ENCODE peak calls at places on chromosomes 2 and 18, in eight cellular contexts. One of them, this sample, is unnamed.

GRCh38 chr2:2057125-2057721 is 273.9 kb downstream of the MYT1L start:
- DNase-seq in thyroid gland: peak
- DNase-seq in stomach: peak
- DNase-seq in heart right ventricle: peak
- DNase-seq in transverse colon: peak
- DNase-seq in hepatocyte: peak
- DNase-seq in right cardiac atrium: peak
- DNase-seq in HL-60: peak
- DNase-seq in this sample: peak

GRCh38 chr2:119520696-119521436 is 3.4 kb downstream of the SCTR start:
- DNase-seq in thyroid gland: no peak
- DNase-seq in stomach: no peak
- DNase-seq in heart right ventricle: no peak
- DNase-seq in transverse colon: no peak
- DNase-seq in hepatocyte: no peak
- DNase-seq in right cardiac atrium: no peak
- DNase-seq in HL-60: no peak
- DNase-seq in this sample: no peak

GRCh38 chr2:167764772-167765341 is 482.5 kb downstream of the STK39 start:
- DNase-seq in thyroid gland: no peak
- DNase-seq in stomach: no peak
- DNase-seq in heart right ventricle: no peak
- DNase-seq in transverse colon: no peak
- DNase-seq in hepatocyte: no peak
- DNase-seq in right cardiac atrium: no peak
- DNase-seq in HL-60: no peak
- DNase-seq in this sample: no peak

GRCh38 chr2:234550056-234550455 is 53.2 kb upstream of the ARL4C start:
- DNase-seq in thyroid gland: no peak
- DNase-seq in stomach: no peak
- DNase-seq in heart right ventricle: no peak
- DNase-seq in transverse colon: no peak
- DNase-seq in hepatocyte: no peak
- DNase-seq in right cardiac atrium: no peak
- DNase-seq in HL-60: no peak
- DNase-seq in this sample: no peak

GRCh38 chr2:220847006-220847405 is 725.1 kb downstream of the EPHA4 start:
- DNase-seq in thyroid gland: no peak
- DNase-seq in stomach: no peak
- DNase-seq in heart right ventricle: no peak
- DNase-seq in transverse colon: no peak
- DNase-seq in hepatocyte: no peak
- DNase-seq in right cardiac atrium: no peak
- DNase-seq in HL-60: no peak
- DNase-seq in this sample: no peak

GRCh38 chr18:10519999-10520935 is 5.6 kb upstream of the NAPG start:
- DNase-seq in thyroid gland: peak
- DNase-seq in stomach: peak
- DNase-seq in heart right ventricle: peak
- DNase-seq in transverse colon: peak
- DNase-seq in hepatocyte: peak
- DNase-seq in right cardiac atrium: peak
- DNase-seq in HL-60: peak
- DNase-seq in this sample: peak

GRCh38 chr2:152715854-152716428 is 1.3 kb downstream of the PRPF40A start:
- DNase-seq in thyroid gland: no peak
- DNase-seq in stomach: no peak
- DNase-seq in heart right ventricle: no peak
- DNase-seq in transverse colon: no peak
- DNase-seq in hepatocyte: peak
- DNase-seq in right cardiac atrium: no peak
- DNase-seq in HL-60: peak
- DNase-seq in this sample: no peak

GRCh38 chr2:189144700-189145211 is 34.8 kb downstream of the COL5A2 start:
- DNase-seq in thyroid gland: no peak
- DNase-seq in stomach: no peak
- DNase-seq in heart right ventricle: no peak
- DNase-seq in transverse colon: no peak
- DNase-seq in hepatocyte: no peak
- DNase-seq in right cardiac atrium: no peak
- DNase-seq in HL-60: no peak
- DNase-seq in this sample: no peak

GRCh38 chr2:57343391-57344006 is 703.1 kb upstream of the VRK2 start:
- DNase-seq in thyroid gland: no peak
- DNase-seq in stomach: no peak
- DNase-seq in heart right ventricle: no peak
- DNase-seq in transverse colon: no peak
- DNase-seq in hepatocyte: no peak
- DNase-seq in right cardiac atrium: no peak
- DNase-seq in HL-60: no peak
- DNase-seq in this sample: no peak

GRCh38 chr2:15066138-15066537 is 433.6 kb downstream of the LRATD1 start:
- DNase-seq in thyroid gland: no peak
- DNase-seq in stomach: no peak
- DNase-seq in heart right ventricle: no peak
- DNase-seq in transverse colon: no peak
- DNase-seq in hepatocyte: no peak
- DNase-seq in right cardiac atrium: no peak
- DNase-seq in HL-60: no peak
- DNase-seq in this sample: no peak

GRCh38 chr2:96537734-96538486 is 1.4 kb downstream of the ARID5A start:
- DNase-seq in thyroid gland: no peak
- DNase-seq in stomach: no peak
- DNase-seq in heart right ventricle: peak
- DNase-seq in transverse colon: no peak
- DNase-seq in hepatocyte: no peak
- DNase-seq in right cardiac atrium: peak
- DNase-seq in HL-60: peak
- DNase-seq in this sample: peak

GRCh38 chr2:107136749-107137148 is 250.8 kb upstream of the ST6GAL2 start:
- DNase-seq in thyroid gland: no peak
- DNase-seq in stomach: no peak
- DNase-seq in heart right ventricle: no peak
- DNase-seq in transverse colon: no peak
- DNase-seq in hepatocyte: no peak
- DNase-seq in right cardiac atrium: no peak
- DNase-seq in HL-60: no peak
- DNase-seq in this sample: no peak

GRCh38 chr2:10678225-10678624 is 11.6 kb downstream of the NOL10 start:
- DNase-seq in thyroid gland: no peak
- DNase-seq in stomach: no peak
- DNase-seq in heart right ventricle: no peak
- DNase-seq in transverse colon: no peak
- DNase-seq in hepatocyte: no peak
- DNase-seq in right cardiac atrium: no peak
- DNase-seq in HL-60: no peak
- DNase-seq in this sample: no peak

GRCh38 chr2:225354281-225354774 is 45.2 kb upstream of the NYAP2 start:
- DNase-seq in thyroid gland: no peak
- DNase-seq in stomach: no peak
- DNase-seq in heart right ventricle: no peak
- DNase-seq in transverse colon: no peak
- DNase-seq in hepatocyte: peak
- DNase-seq in right cardiac atrium: no peak
- DNase-seq in HL-60: no peak
- DNase-seq in this sample: no peak

GRCh38 chr2:219416233-219416598 is 2.0 kb upstream of the DES start:
- DNase-seq in thyroid gland: no peak
- DNase-seq in stomach: no peak
- DNase-seq in heart right ventricle: no peak
- DNase-seq in transverse colon: no peak
- DNase-seq in hepatocyte: no peak
- DNase-seq in right cardiac atrium: no peak
- DNase-seq in HL-60: no peak
- DNase-seq in this sample: no peak
- H3K27ac ChIP-seq in thyroid gland: no peak
- H3K27ac ChIP-seq in stomach: peak
- H3K27ac ChIP-seq in heart right ventricle: peak
- H3K27ac ChIP-seq in transverse colon: peak
- H3K27ac ChIP-seq in hepatocyte: no peak
- H3K27ac ChIP-seq in right cardiac atrium: peak
- H3K27ac ChIP-seq in HL-60: no peak
- H3K27ac ChIP-seq in this sample: no peak

GRCh38 chr18:36736094-36736493 is 92.7 kb downstream of the TPGS2 start:
- DNase-seq in thyroid gland: no peak
- DNase-seq in stomach: no peak
- DNase-seq in heart right ventricle: no peak
- DNase-seq in transverse colon: no peak
- DNase-seq in hepatocyte: no peak
- DNase-seq in right cardiac atrium: no peak
- DNase-seq in HL-60: no peak
- DNase-seq in this sample: no peak

GRCh38 chr18:36734589-36734988 is 94.2 kb downstream of the TPGS2 start:
- DNase-seq in thyroid gland: no peak
- DNase-seq in stomach: no peak
- DNase-seq in heart right ventricle: no peak
- DNase-seq in transverse colon: no peak
- DNase-seq in hepatocyte: no peak
- DNase-seq in right cardiac atrium: no peak
- DNase-seq in HL-60: no peak
- DNase-seq in this sample: no peak

GRCh38 chr18:36735130-36735529 is 93.7 kb downstream of the TPGS2 start:
- DNase-seq in thyroid gland: no peak
- DNase-seq in stomach: no peak
- DNase-seq in heart right ventricle: no peak
- DNase-seq in transverse colon: no peak
- DNase-seq in hepatocyte: no peak
- DNase-seq in right cardiac atrium: no peak
- DNase-seq in HL-60: no peak
- DNase-seq in this sample: no peak

GRCh38 chr18:36732264-36732663 is 96.5 kb downstream of the TPGS2 start:
- DNase-seq in thyroid gland: no peak
- DNase-seq in stomach: no peak
- DNase-seq in heart right ventricle: no peak
- DNase-seq in transverse colon: no peak
- DNase-seq in hepatocyte: no peak
- DNase-seq in right cardiac atrium: no peak
- DNase-seq in HL-60: no peak
- DNase-seq in this sample: no peak

DNA sequence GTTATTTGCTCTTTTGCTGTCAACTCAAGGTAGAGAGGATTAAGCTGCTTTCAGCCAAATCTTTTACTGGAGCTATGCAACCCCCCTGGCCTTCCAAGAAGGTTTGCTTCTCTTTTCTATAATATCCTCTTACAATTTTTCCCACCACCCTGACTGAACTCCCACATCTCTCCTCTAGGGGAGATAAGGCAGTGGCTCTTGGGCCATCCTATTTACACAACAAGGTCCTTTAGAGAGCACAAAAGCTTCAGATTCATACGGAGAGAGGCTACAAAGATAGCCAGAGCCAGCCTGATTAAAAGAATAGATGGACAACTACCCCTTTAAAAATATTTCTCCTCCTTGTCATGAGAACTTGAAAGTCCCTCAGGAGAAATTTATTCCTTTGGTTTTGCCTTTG is 95.7 kb downstream of the TPGS2 start:
- DNase-seq in thyroid gland: no peak
- DNase-seq in stomach: no peak
- DNase-seq in heart right ventricle: no peak
- DNase-seq in transverse colon: no peak
- DNase-seq in hepatocyte: no peak
- DNase-seq in right cardiac atrium: no peak
- DNase-seq in HL-60: no peak
- DNase-seq in this sample: no peak
- H3K27ac ChIP-seq in thyroid gland: no peak
- H3K27ac ChIP-seq in stomach: no peak
- H3K27ac ChIP-seq in heart right ventricle: no peak
- H3K27ac ChIP-seq in transverse colon: no peak
- H3K27ac ChIP-seq in hepatocyte: no peak
- H3K27ac ChIP-seq in right cardiac atrium: no peak
- H3K27ac ChIP-seq in HL-60: no peak
- H3K27ac ChIP-seq in this sample: no peak

GRCh38 chr2:202934456-202934855 is 22.4 kb downstream of the CARF start:
- DNase-seq in thyroid gland: no peak
- DNase-seq in stomach: no peak
- DNase-seq in heart right ventricle: no peak
- DNase-seq in transverse colon: no peak
- DNase-seq in hepatocyte: no peak
- DNase-seq in right cardiac atrium: no peak
- DNase-seq in HL-60: no peak
- DNase-seq in this sample: no peak

GRCh38 chr2:202933958-202934357 is 21.9 kb downstream of the CARF start:
- DNase-seq in thyroid gland: no peak
- DNase-seq in stomach: no peak
- DNase-seq in heart right ventricle: no peak
- DNase-seq in transverse colon: no peak
- DNase-seq in hepatocyte: no peak
- DNase-seq in right cardiac atrium: no peak
- DNase-seq in HL-60: no peak
- DNase-seq in this sample: no peak

GRCh38 chr2:202933139-202933510 is 21.1 kb downstream of the CARF start:
- DNase-seq in thyroid gland: no peak
- DNase-seq in stomach: no peak
- DNase-seq in heart right ventricle: no peak
- DNase-seq in transverse colon: no peak
- DNase-seq in hepatocyte: no peak
- DNase-seq in right cardiac atrium: no peak
- DNase-seq in HL-60: no peak
- DNase-seq in this sample: no peak

GRCh38 chr2:202932425-202933138 is 20.5 kb downstream of the CARF start:
- DNase-seq in thyroid gland: no peak
- DNase-seq in stomach: no peak
- DNase-seq in heart right ventricle: no peak
- DNase-seq in transverse colon: no peak
- DNase-seq in hepatocyte: peak
- DNase-seq in right cardiac atrium: no peak
- DNase-seq in HL-60: no peak
- DNase-seq in this sample: no peak
- H3K27ac ChIP-seq in thyroid gland: no peak
- H3K27ac ChIP-seq in stomach: no peak
- H3K27ac ChIP-seq in heart right ventricle: no peak
- H3K27ac ChIP-seq in transverse colon: no peak
- H3K27ac ChIP-seq in hepatocyte: no peak
- H3K27ac ChIP-seq in right cardiac atrium: no peak
- H3K27ac ChIP-seq in HL-60: no peak
- H3K27ac ChIP-seq in this sample: no peak

DNA sequence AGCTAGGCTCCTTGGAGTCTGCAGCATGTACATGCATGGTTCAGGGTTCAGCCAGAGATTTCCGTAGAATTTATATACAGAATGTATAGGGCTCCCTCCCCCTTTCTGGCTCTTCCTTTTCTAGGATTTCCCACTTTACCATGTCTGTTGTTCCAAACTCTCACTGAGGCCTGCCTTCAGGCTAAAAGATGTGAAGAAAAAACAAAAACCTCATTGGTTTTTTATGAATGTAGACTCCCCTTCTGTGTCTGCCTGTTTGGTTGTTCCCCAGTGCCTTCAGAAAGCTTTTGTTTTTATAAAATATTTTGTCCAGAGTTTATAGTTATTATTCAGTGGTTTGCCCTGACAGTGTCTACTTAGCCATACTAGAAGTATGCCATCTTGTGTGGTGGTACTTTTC is 3.6 kb downstream of the NDUFV2 start:
- DNase-seq in thyroid gland: no peak
- DNase-seq in stomach: no peak
- DNase-seq in heart right ventricle: no peak
- DNase-seq in transverse colon: no peak
- DNase-seq in hepatocyte: no peak
- DNase-seq in right cardiac atrium: no peak
- DNase-seq in HL-60: no peak
- DNase-seq in this sample: no peak
- H3K27ac ChIP-seq in thyroid gland: no peak
- H3K27ac ChIP-seq in stomach: peak
- H3K27ac ChIP-seq in heart right ventricle: no peak
- H3K27ac ChIP-seq in transverse colon: peak
- H3K27ac ChIP-seq in hepatocyte: peak
- H3K27ac ChIP-seq in right cardiac atrium: no peak
- H3K27ac ChIP-seq in HL-60: no peak
- H3K27ac ChIP-seq in this sample: no peak